ENCODE peak calls at places on chromosomes 12 and 14, in seven cellular contexts. One of them, this sample, is unnamed.

GRCh38 chr12:132362966-132363660 is 33.7 kb upstream of the GALNT9 start:
- DNase-seq in CD8-positive, alpha-beta T cell: no peak
- DNase-seq in RWPE1: no peak
- DNase-seq in AG08395: no peak
- DNase-seq in anterior cingulate cortex: no peak
- DNase-seq in A549: no peak
- DNase-seq in GM12865: no peak
- DNase-seq in this sample: no peak

GRCh38 chr12:132638541-132639408 is 20.2 kb downstream of the P2RX2 start:
- DNase-seq in RWPE1: peak
- DNase-seq in A549: peak
- DNase-seq in GM12865: no peak
- DNase-seq in AG08395: peak
- DNase-seq in anterior cingulate cortex: no peak
- DNase-seq in CD8-positive, alpha-beta T cell: no peak
- DNase-seq in this sample: peak

GRCh38 chr12:124487065-124487833 is 80.2 kb downstream of the NCOR2 start:
- DNase-seq in A549: no peak
- DNase-seq in anterior cingulate cortex: no peak
- DNase-seq in CD8-positive, alpha-beta T cell: no peak
- DNase-seq in AG08395: no peak
- DNase-seq in RWPE1: no peak
- DNase-seq in GM12865: no peak
- DNase-seq in this sample: peak

GRCh38 chr14:69941768-69942742 is 62.8 kb downstream of the SMOC1 start:
- DNase-seq in AG08395: no peak
- DNase-seq in GM12865: no peak
- DNase-seq in anterior cingulate cortex: no peak
- DNase-seq in RWPE1: no peak
- DNase-seq in CD8-positive, alpha-beta T cell: no peak
- DNase-seq in A549: no peak
- DNase-seq in this sample: no peak

GRCh38 chr14:35159742-35160409 is 37.5 kb downstream of the PRORP start:
- DNase-seq in GM12865: peak
- DNase-seq in A549: peak
- DNase-seq in anterior cingulate cortex: no peak
- DNase-seq in CD8-positive, alpha-beta T cell: no peak
- DNase-seq in RWPE1: peak
- DNase-seq in AG08395: peak
- DNase-seq in this sample: no peak

GRCh38 chr12:132490481-132491348 is 764 bp downstream of the FBRSL1 start:
- DNase-seq in GM12865: no peak
- DNase-seq in CD8-positive, alpha-beta T cell: no peak
- DNase-seq in AG08395: peak
- DNase-seq in A549: no peak
- DNase-seq in anterior cingulate cortex: no peak
- DNase-seq in RWPE1: peak
- DNase-seq in this sample: no peak

GRCh38 chr14:105124837-105125222 is 43.7 kb downstream of the JAG2 start:
- DNase-seq in RWPE1: no peak
- DNase-seq in GM12865: no peak
- DNase-seq in A549: no peak
- DNase-seq in AG08395: no peak
- DNase-seq in anterior cingulate cortex: no peak
- DNase-seq in CD8-positive, alpha-beta T cell: peak
- DNase-seq in this sample: no peak

GRCh38 chr12:80064269-80064668 is 35.1 kb upstream of the OTOGL start:
- DNase-seq in AG08395: peak
- DNase-seq in RWPE1: no peak
- DNase-seq in GM12865: no peak
- DNase-seq in anterior cingulate cortex: no peak
- DNase-seq in A549: no peak
- DNase-seq in CD8-positive, alpha-beta T cell: no peak
- DNase-seq in this sample: no peak

GRCh38 chr14:73755434-73756014 is 41.3 kb upstream of the PNMA1 start:
- DNase-seq in AG08395: no peak
- DNase-seq in CD8-positive, alpha-beta T cell: no peak
- DNase-seq in GM12865: peak
- DNase-seq in anterior cingulate cortex: peak
- DNase-seq in RWPE1: no peak
- DNase-seq in A549: no peak
- DNase-seq in this sample: peak